ENCODE peak calls at places on chromosomes 13 and 19, in nine cellular contexts. S, F, E, M, A, D, C, W and Z are unnamed samples.

GRCh38 chr19:35294328-35294727 is 2.4 kb downstream of the MAG start:
- DNase-seq in S (no peak), F (no peak), E (no peak), M (no peak), A (no peak), D (no peak), C (peak; percentile 3), W (no peak), Z (no peak)

GRCh38 chr13:60261432-60262351 is 98.0 kb upstream of the DIAPH3 start:
- DNase-seq in S (no peak), F (no peak), E (peak; percentile 58), M (no peak), A (no peak), D (no peak), C (no peak), W (no peak), Z (peak; percentile 27)

GRCh38 chr13:32247887-32248286 is 67.3 kb downstream of the ZAR1L start:
- DNase-seq in S (no peak), F (no peak), E (no peak), M (no peak), A (no peak), D (no peak), C (no peak), W (no peak), Z (no peak)

GRCh38 chr19:19943848-19944582 is 43.3 kb downstream of the ZNF93 start:
- DNase-seq in S (no peak), F (no peak), E (no peak), M (no peak), A (no peak), D (no peak), C (no peak), W (no peak), Z (no peak)

GRCh38 chr19:52343548-52343947 is 7.5 kb downstream of the ZNF610 start:
- DNase-seq in S (peak; percentile 58), F (no peak), E (peak; percentile 50), M (peak; percentile 36), A (no peak), D (peak; percentile 31), C (no peak), W (peak; percentile 26), Z (peak; percentile 81)

GRCh38 chr19:14073232-14073924 is 792 bp downstream of the MISP3 start:
- DNase-seq in S (peak; percentile 77), F (peak; percentile 88), E (peak; percentile 78), M (peak; percentile 69), A (peak; percentile 31), D (peak; percentile 76), C (peak; percentile 76), W (peak; percentile 71), Z (peak; percentile 90)

GRCh38 chr13:46951516-46951915 is 54.7 kb upstream of the HTR2A start:
- DNase-seq in S (no peak), F (no peak), E (no peak), M (no peak), A (no peak), D (peak; percentile 56), C (peak; percentile 38), W (no peak), Z (no peak)

GRCh38 chr19:35531291-35531690 is 2.0 kb upstream of the GAPDHS start:
- DNase-seq in S (no peak), F (no peak), E (no peak), M (no peak), A (no peak), D (no peak), C (no peak), W (no peak), Z (no peak)

GRCh38 chr19:8253678-8254077 is 44.5 kb downstream of the CERS4 start:
- DNase-seq in S (no peak), F (no peak), E (no peak), M (no peak), A (no peak), D (peak; percentile 18), C (no peak), W (no peak), Z (peak; percentile 14)

GRCh38 chr13:21075303-21076264 is 14.2 kb upstream of the LATS2 start:
- DNase-seq in S (peak; percentile 43), F (no peak), E (peak; percentile 27), M (peak; percentile 41), A (no peak), D (peak; percentile 21), C (peak; percentile 49), W (no peak), Z (peak; percentile 84)

GRCh38 chr19:2553510-2553909 is 77.6 kb downstream of the GADD45B start:
- DNase-seq in S (no peak), F (no peak), E (no peak), M (no peak), A (no peak), D (no peak), C (no peak), W (no peak), Z (no peak)

GRCh38 chr19:2551864-2552185 is 75.9 kb downstream of the GADD45B start:
- DNase-seq in S (no peak), F (no peak), E (no peak), M (no peak), A (no peak), D (no peak), C (no peak), W (no peak), Z (no peak)

GRCh38 chr19:2551172-2551863 is 75.4 kb downstream of the GADD45B start:
- DNase-seq in S (no peak), F (no peak), E (no peak), M (no peak), A (no peak), D (no peak), C (no peak), W (no peak), Z (peak; percentile 25)

GRCh38 chr19:2554856-2555255 is 78.9 kb downstream of the GADD45B start:
- DNase-seq in S (no peak), F (no peak), E (no peak), M (no peak), A (no peak), D (peak; percentile 24), C (peak; percentile 40), W (no peak), Z (peak; percentile 7)

GRCh38 chr19:2552859-2553258 is 76.9 kb downstream of the GADD45B start:
- DNase-seq in S (peak; percentile 33), F (no peak), E (peak; percentile 49), M (no peak), A (no peak), D (no peak), C (no peak), W (peak; percentile 66), Z (peak; percentile 14)
- H3K4me3 ChIP-seq in S (peak overlapping the region; percentile 20), F (peak overlapping the region; percentile 8), E (no peak overlapping the region), M (no peak overlapping the region), A (no peak overlapping the region), D (no peak overlapping the region), C (no peak overlapping the region), W (no peak overlapping the region), Z (no peak overlapping the region)

DNA sequence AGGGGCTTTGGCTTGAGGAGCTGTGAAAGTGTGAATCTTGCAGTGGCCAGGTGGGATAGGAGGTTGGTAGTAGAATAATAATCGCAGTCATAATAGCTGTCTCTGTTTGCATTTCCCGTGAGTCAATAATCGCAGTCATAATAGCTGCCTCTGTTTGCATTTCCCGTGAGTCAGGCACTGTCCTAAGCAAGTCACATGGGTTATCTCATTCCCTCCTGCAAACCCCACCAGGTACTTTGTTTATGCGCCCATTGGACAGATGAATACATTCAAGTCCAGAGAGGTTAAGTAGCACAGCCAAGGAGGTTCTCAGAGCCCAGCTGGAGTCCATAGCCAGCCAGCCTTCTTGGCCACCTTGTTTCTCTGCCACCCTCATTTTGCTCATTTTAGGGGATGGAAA is 206.0 kb downstream of the URI1 start:
- DNase-seq in S (no peak), F (no peak), E (no peak), M (no peak), A (no peak), D (no peak), C (no peak), W (peak; percentile 27), Z (no peak)
- H3K4me3 ChIP-seq in S (no peak overlapping the region), F (no peak overlapping the region), E (no peak overlapping the region), M (no peak overlapping the region), A (no peak overlapping the region), D (no peak overlapping the region), C (no peak overlapping the region), W (no peak overlapping the region), Z (no peak overlapping the region)

DNA sequence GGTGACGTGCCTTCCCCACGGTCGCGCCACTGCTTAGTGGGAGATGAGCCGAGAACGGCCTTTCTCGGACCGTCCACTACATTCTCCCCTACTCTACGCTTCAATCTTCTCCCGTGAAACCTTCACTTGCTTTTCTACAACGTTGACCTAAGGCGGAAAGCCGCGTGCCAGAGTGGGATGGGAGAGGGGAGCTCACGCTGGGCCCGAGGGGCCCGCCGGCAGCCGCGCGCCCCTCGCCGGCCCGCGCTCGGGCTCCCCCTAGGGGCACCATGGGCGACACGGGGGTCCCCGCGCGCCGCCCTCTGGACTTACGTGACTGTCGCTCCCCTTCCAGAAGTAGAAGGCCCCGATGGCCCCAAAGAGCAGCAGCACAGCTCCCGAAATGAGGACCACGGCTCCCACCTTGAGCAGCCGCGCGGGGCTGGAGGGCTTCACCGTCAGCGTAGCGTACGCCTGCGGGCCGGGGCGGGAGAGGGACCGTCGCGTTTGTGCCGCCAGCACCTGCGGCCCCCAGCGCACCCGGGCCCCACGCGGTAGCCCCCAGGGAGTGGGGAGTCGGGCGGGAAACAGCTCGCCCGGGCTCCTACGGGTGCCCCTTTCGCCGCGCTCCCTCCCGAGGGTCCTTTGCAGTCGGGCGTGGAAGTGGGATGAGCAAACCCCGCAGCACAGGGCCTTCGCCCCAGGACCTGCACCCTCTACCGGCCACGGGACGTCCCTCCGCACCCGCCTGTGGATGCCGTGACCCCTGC is 727 bp downstream of the CNMD start:
- DNase-seq in S (peak; percentile 18), F (peak; percentile 17), E (no peak), M (no peak), A (no peak), D (no peak), C (no peak), W (no peak), Z (peak; percentile 92)
- H3K4me3 ChIP-seq in S (peak overlapping the region; percentile 43), F (peak overlapping the region; percentile 6), E (no peak overlapping the region), M (no peak overlapping the region), A (no peak overlapping the region), D (no peak overlapping the region), C (peak overlapping the region; percentile 13), W (no peak overlapping the region), Z (peak overlapping the region; percentile 71)

DNA sequence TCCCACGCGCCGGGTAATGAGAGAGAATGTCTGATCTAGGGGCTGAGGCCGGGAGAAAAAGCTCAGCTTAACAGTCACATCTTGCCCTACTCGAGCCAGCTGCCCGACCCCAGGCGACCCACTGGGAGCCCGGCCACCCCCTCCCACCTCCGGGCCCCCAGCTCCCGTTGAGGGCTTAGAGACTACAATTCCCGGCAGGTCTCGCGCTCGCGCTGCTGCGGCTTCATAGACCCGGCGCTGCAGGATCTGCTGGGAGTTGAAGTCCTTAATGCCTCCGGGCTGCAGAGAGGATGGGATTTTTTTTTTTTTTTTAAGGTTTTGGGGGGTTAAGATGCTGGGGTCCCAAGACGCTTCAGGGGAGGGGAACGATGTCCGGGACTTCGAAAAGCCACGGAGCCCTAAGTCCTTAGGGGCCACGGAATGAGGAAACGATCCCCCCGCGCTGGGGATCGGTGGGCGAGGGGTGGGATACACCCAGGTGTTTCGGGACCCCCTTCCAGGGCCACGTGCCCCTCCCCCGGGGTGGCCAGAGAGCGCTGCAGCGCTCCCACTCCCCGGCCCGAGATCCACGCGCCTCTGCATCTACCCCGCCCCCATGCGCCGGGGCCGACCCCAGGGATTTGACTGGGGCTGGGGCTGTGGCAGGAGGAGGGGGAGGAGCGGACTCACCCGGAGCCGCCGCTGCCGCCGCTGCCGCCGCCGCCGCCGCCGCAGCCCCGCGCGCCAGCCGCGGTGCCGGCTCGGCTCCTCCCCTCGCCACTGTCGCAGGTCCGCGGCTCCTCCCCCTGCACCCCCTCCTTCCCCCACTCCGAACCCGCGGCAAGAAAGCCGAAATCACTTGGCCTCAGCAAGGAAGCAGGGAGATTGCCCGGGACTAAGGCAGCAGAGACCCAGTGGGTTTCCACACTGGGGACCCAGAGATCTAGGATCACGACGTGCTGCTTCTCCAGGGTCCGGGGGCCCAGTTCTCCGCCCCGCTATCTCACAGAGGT is at the start of gene SYT3:
- DNase-seq in S (peak; percentile 20), F (peak; percentile 13), E (peak; percentile 52), M (no peak), A (no peak), D (peak; percentile 16), C (no peak), W (no peak), Z (peak; percentile 97)
- H3K4me3 ChIP-seq in S (peak within 1 kb of the TSS; percentile 55), F (peak within 1 kb of the TSS; percentile 30), E (no peak within 1 kb of the TSS), M (peak within 1 kb of the TSS; percentile 32), A (peak within 1 kb of the TSS; percentile 38), D (peak within 1 kb of the TSS; percentile 29), C (peak within 1 kb of the TSS; percentile 26), W (peak within 1 kb of the TSS; percentile 28), Z (peak within 1 kb of the TSS; percentile 62)